ENCODE peak calls at places on chromosomes 2 and 18, in five cellular contexts. D is M059J; O is naive B cell; J is activated T-cell treated with anti-CD3 and anti-CD28 coated beads, Interleukin-2, amount 50 U/mL, for 72 hours; U is T-helper 9 cell. K is an unnamed sample.

GRCh38 chr2:140288213-140288612 is 1508.0 kb upstream of the NXPH2 start:
- DNase-seq in D (no peak), J (no peak), O (no peak), U (no peak), K (no peak)

GRCh38 chr18:76348267-76349066 is 146.6 kb downstream of the ZNF516 start:
- DNase-seq in D (no peak), U (no peak), O (no peak), J (no peak), K (no peak)

GRCh38 chr2:25078171-25079049 is 36.5 kb downstream of the EFR3B start:
- DNase-seq in O (no peak), D (peak; percentile 90), U (no peak), J (no peak), K (no peak)

GRCh38 chr2:70360661-70361316 is 58.9 kb upstream of the FAM136A start:
- DNase-seq in D (no peak), U (no peak), J (no peak), O (no peak), K (no peak)

GRCh38 chr18:43031169-43031568 is 84.3 kb downstream of the RIT2 start:
- DNase-seq in J (no peak), D (peak; percentile 47), U (no peak), O (no peak), K (no peak)

GRCh38 chr18:79610461-79611039 is 69.1 kb upstream of the CTDP1 start:
- DNase-seq in O (no peak), U (no peak), J (no peak), D (no peak), K (no peak)

GRCh38 chr2:190150413-190150812 is 87.9 kb upstream of the MSTN start:
- DNase-seq in D (no peak), U (no peak), O (no peak), J (no peak), K (no peak)

GRCh38 chr18:5958822-5959221 is 63.5 kb upstream of the TMEM200C start:
- DNase-seq in J (no peak), O (no peak), D (no peak), U (no peak), K (no peak)

GRCh38 chr18:79781331-79781941 is 16.3 kb upstream of the KCNG2 start:
- DNase-seq in O (no peak), D (peak; percentile 4), U (no peak), J (no peak), K (no peak)

GRCh38 chr2:158473719-158474392 is 17.1 kb downstream of the PKP4 start:
- DNase-seq in J (no peak), O (no peak), D (no peak), U (no peak), K (no peak)

GRCh38 chr2:84022810-84023431 is 436.2 kb downstream of the SUCLG1 start:
- DNase-seq in D (peak; percentile 41), U (no peak), J (peak; percentile 26), O (no peak), K (no peak)

GRCh38 chr2:10265328-10266132 is 37.2 kb upstream of the HPCAL1 start:
- DNase-seq in U (no peak), D (peak; percentile 36), J (no peak), O (no peak), K (no peak)

GRCh38 chr2:188609321-188610049 is 317.8 kb downstream of the GULP1 start:
- DNase-seq in J (no peak), O (no peak), U (no peak), D (peak; percentile 74), K (no peak)

GRCh38 chr2:227871375-227871788 is at the start of gene DAW1:
- DNase-seq in D (no peak), U (peak; percentile 40), J (peak; percentile 51), O (peak; percentile 19), K (peak; percentile 68)

GRCh38 chr2:26407517-26407916 is 5.8 kb downstream of the DRC1 start:
- DNase-seq in U (no peak), O (no peak), D (no peak), J (no peak), K (no peak)

GRCh38 chr2:138600732-138601437 is 99.3 kb downstream of the SPOPL start:
- DNase-seq in O (no peak), D (peak; percentile 6), J (no peak), U (no peak), K (no peak)

GRCh38 chr2:71223767-71224333 is 3.1 kb downstream of the PAIP2B start:
- DNase-seq in D (peak; percentile 50), O (peak; percentile 30), U (no peak), J (peak; percentile 6), K (no peak)

GRCh38 chr2:223469270-223470057 is 132.7 kb downstream of the SCG2 start:
- DNase-seq in U (no peak), O (no peak), D (peak; percentile 97), J (no peak), K (no peak)

GRCh38 chr2:3257166-3257565 is 120.5 kb downstream of the EIPR1 start:
- DNase-seq in U (no peak), O (no peak), J (no peak), D (no peak), K (no peak)

GRCh38 chr18:67041334-67041733 is 437.4 kb upstream of the CDH19 start:
- DNase-seq in U (no peak), J (no peak), D (no peak), O (no peak), K (no peak)

GRCh38 chr18:811192-812122 is 585 bp downstream of the YES1 start:
- DNase-seq in J (no peak), O (no peak), U (no peak), D (peak; percentile 35), K (no peak)

GRCh38 chr2:195662138-195662537 is 5.1 kb downstream of the SLC39A10 start:
- DNase-seq in U (no peak), J (no peak), O (no peak), D (no peak), K (no peak)

GRCh38 chr2:168192143-168192785 is 55.1 kb downstream of the STK39 start:
- DNase-seq in J (no peak), D (no peak), U (no peak), O (no peak), K (no peak)

GRCh38 chr2:237967463-237967871 is 653 bp downstream of the UBE2F start:
- DNase-seq in D (peak; percentile 15), J (peak; percentile 39), O (no peak), U (no peak), K (peak; percentile 27)

K was measured in activated naive CD8-positive, alpha-beta T cell treated with anti-CD3 and anti-CD28 coated beads for 36 hours.